ENCODE peak calls at places on chromosomes 5 and 9, in four cellular contexts. E is trophoblast cell, V is neuronal stem cell, L is IMR-90. W is an unnamed sample.

GRCh38 chr5:31824886-31825774 is 186.2 kb downstream of the PDZD2 start:
- DNase-seq in L (peak), V (peak), E (peak), W (peak)

GRCh38 chr9:124941689-124942561 is 1.0 kb upstream of the GOLGA1 start:
- DNase-seq in E (peak), V (no peak), L (peak), W (peak)

GRCh38 chr9:22005700-22006605 is 3.2 kb downstream of the CDKN2B start:
- DNase-seq in E (no peak), L (peak), V (no peak), W (peak)

GRCh38 chr5:5270958-5271605 is 131.0 kb downstream of the ADAMTS16 start:
- DNase-seq in V (peak), E (peak), L (peak), W (peak)

GRCh38 chr5:1120236-1120999 is 8.6 kb upstream of the SLC12A7 start:
- DNase-seq in V (no peak), L (no peak), E (no peak), W (no peak)

GRCh38 chr9:133583111-133583510 is 26.1 kb downstream of the FAM163B start:
- DNase-seq in L (no peak), V (no peak), E (no peak), W (no peak)

GRCh38 chr5:114467729-114468128 is 105.9 kb downstream of the KCNN2 start:
- DNase-seq in L (peak), E (no peak), V (no peak), W (peak)

GRCh38 chr5:10030219-10030831 is 219.4 kb downstream of the ATPSCKMT start:
- DNase-seq in V (peak), L (peak), E (peak), W (peak)

GRCh38 chr9:125829743-125830142 is 82.6 kb downstream of the PBX3 start:
- DNase-seq in V (no peak), E (no peak), L (peak), W (no peak)

GRCh38 chr5:169173372-169173771 is 127.6 kb downstream of the SLIT3 start:
- DNase-seq in E (peak), V (no peak), L (no peak), W (no peak)

GRCh38 chr5:143922718-143923117 is 110.8 kb downstream of the HMHB1 start:
- DNase-seq in V (no peak), L (peak), E (peak), W (peak)

GRCh38 chr9:91677354-91677753 is 253.7 kb upstream of the NFIL3 start:
- DNase-seq in L (no peak), E (no peak), V (no peak), W (no peak)

GRCh38 chr5:61352612-61353156 is 20.6 kb downstream of the ZSWIM6 start:
- DNase-seq in E (no peak), V (no peak), L (no peak), W (no peak)

GRCh38 chr9:22119537-22120167 is 110.5 kb upstream of the CDKN2B start:
- DNase-seq in E (peak), V (peak), L (peak), W (no peak)

GRCh38 chr5:150409638-150410523 is 2.8 kb downstream of the CD74 start:
- DNase-seq in L (peak), E (peak), V (peak), W (peak)

GRCh38 chr9:111983484-111983908 is 86.9 kb downstream of the UGCG start:
- DNase-seq in L (no peak), E (no peak), V (no peak), W (no peak)

GRCh38 chr5:777756-778161 is 6.8 kb downstream of the ZDHHC11B start:
- DNase-seq in V (no peak), E (no peak), L (no peak), W (no peak)

GRCh38 chr5:50711280-50711679 is 44.8 kb downstream of the PARP8 start:
- DNase-seq in E (no peak), L (peak), V (no peak), W (peak)

GRCh38 chr9:121944741-121945191 is 148.3 kb downstream of the TTLL11 start:
- DNase-seq in L (peak), V (no peak), E (peak), W (peak)

GRCh38 chr9:136945333-136946227 is 537 bp downstream of the C8G start:
- DNase-seq in L (no peak), V (no peak), E (peak), W (no peak)

GRCh38 chr5:169805527-169805934 is 168.5 kb downstream of the DOCK2 start:
- DNase-seq in L (peak), V (no peak), E (no peak), W (no peak)

GRCh38 chr5:143279698-143280097 is 123.8 kb downstream of the NR3C1 start:
- DNase-seq in V (no peak), E (peak), L (peak), W (peak)

GRCh38 chr5:108521011-108521700 is 139.3 kb upstream of the FBXL17 start:
- DNase-seq in L (no peak), E (no peak), V (no peak), W (peak)

GRCh38 chr5:41869150-41869738 is 981 bp downstream of the OXCT1 start:
- DNase-seq in E (no peak), L (peak), V (no peak), W (no peak)

GRCh38 chr5:115544371-115545064 is at the start of gene FEM1C:
- DNase-seq in V (peak), E (peak), L (peak), W (peak)

DNA sequence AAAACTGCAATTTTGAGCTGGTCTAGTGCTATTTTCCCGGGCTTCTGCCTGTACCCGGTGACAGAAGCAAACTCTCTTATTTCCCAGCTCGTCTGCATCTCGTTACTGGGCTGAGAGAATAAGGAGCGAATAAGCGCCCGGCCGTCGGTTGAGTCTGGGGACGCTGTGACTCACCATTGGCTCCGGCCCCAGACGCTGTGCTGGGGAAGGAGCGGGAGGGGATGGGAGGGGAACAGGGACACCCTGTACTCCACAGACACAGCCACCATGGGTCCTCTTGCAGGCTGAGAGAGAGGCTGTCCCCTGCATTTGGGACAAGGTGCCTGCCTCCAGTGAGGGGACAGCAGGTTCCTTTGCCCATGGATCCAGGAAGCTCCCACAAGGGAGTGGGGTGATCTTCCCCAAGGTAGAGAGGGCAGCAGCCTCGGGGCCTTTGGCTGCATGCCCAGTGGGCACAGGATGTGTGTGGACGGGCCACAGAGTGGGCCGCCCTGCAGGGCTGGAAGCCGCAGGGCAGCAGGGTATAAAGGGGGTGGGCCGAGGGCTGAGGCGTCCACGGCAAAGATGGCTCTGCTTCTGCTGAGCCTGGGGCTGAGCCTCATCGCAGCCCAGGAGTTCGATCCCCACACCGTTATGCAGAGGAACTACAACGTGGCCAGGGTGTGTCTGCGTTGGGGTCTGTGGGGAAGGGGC is at the start of gene LCN9:
- DNase-seq in E (no peak), L (no peak), V (peak), W (no peak)
- H4K91ac ChIP-seq in E (no peak), L (no peak), V (peak), W (no peak)

GRCh38 chr9:128159784-128160602 is at the start of gene BBLN:
- DNase-seq in E (peak), V (peak), L (peak), W (peak)
- H2AK5ac ChIP-seq in E (peak), V (peak), L (peak), W (no peak)

DNA sequence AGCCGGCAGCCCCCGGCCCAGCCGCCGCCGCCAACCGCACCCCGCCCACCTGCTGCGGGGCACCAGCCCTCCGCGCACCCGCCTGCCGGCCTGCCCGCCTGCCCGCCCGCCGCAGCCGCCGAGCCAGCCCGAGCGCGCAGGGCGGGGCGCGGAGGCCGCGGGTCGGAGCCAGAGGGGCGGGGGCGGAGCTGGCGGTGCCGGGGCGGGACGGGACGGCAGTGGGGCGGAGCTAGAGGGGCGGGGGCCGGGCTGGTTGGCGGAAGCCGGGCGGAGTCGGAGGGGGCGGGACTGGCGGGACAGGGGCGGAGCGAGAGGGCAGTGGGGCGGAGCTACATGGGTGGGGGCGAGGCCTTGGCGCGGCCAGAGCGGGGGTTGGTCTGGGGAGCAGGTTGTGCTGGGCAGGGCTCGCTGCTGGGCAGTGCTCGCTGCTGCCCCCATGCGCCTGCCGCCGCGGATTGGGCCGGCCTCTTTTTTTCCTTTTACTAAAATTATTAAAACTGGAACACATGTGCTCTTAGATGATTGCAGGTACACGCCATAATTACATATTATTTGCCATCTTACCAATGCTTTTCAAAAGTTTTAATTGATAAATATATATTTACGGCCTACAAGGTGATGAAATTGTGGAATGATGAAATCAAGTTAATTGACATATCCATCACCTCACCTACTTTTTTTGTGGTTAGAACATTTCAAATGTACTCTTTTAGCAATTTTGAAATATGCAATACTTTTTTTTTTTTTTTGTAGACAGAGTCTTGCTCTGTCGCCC is at the start of gene SH3GLB2:
- DNase-seq in V (peak), L (peak), E (peak), W (peak)
- H4K91ac ChIP-seq in V (no peak), L (peak), E (peak), W (peak)

DNA sequence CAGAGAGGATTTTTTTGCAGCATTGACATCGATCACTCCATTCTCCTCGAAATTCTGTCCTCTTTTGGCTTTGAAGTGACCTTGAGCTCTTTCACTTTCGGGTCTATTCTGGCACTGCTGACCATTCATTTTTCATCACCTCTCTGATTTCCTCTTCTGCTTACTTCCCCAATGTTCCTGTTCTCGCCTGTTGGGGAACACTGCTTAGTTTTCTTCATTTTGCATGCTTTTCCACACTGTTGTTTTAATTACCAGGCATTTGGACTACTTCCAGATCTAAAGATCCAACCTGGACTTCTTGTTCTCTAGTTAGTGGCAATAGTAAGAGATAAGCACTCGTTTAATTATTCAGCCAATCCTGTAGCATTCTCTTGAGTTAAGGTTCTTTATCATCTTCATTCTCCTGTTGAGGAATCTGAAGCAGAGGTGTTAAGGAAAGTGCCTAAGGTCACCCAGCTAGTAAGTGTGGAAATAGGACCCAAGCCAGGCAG is 53.4 kb downstream of the MAN2A1 start:
- DNase-seq in V (no peak), E (peak), L (no peak), W (peak)
- H2AK5ac ChIP-seq in V (no peak), E (peak), L (peak), W (peak)

DNA sequence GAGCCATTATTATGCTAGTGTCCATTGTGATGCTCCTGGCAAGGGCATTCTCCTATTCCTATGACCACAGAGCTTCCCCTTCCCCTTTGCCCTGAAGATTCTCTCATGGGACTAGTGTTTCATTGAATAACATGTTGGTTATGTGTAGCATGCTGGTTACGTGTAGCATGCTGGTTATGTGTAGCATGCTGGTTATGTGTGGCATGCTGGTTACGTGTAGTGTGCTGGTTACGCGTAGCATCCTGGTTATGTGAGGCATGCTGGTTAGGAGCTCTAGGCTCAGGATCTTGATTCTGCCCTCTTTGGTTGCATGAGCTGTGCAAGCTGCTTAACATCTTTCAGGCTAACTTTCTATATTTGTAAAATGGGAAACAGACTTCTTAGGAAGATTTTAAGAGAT is 46.5 kb upstream of the GPR151 start:
- DNase-seq in V (no peak), L (no peak), E (peak), W (no peak)
- H4K91ac ChIP-seq in V (no peak), L (no peak), E (no peak), W (no peak)

GRCh38 chr9:39588056-39588814 is 232.8 kb downstream of the SPATA31A1 start:
- DNase-seq in E (no peak), L (no peak), V (no peak), W (no peak)
- H2AK5ac ChIP-seq in E (no peak), L (no peak), V (no peak), W (no peak)

GRCh38 chr9:107738789-107739188 is 249.2 kb upstream of the KLF4 start:
- DNase-seq in L (peak), E (no peak), V (no peak), W (no peak)

GRCh38 chr9:107737610-107737986 is 248.0 kb upstream of the KLF4 start:
- DNase-seq in L (no peak), E (no peak), V (no peak), W (no peak)

GRCh38 chr9:107739601-107740082 is 250.1 kb upstream of the KLF4 start:
- DNase-seq in V (no peak), E (no peak), L (peak), W (no peak)

GRCh38 chr9:107740088-107740980 is 250.8 kb upstream of the KLF4 start:
- DNase-seq in V (no peak), E (no peak), L (no peak), W (no peak)

DNA sequence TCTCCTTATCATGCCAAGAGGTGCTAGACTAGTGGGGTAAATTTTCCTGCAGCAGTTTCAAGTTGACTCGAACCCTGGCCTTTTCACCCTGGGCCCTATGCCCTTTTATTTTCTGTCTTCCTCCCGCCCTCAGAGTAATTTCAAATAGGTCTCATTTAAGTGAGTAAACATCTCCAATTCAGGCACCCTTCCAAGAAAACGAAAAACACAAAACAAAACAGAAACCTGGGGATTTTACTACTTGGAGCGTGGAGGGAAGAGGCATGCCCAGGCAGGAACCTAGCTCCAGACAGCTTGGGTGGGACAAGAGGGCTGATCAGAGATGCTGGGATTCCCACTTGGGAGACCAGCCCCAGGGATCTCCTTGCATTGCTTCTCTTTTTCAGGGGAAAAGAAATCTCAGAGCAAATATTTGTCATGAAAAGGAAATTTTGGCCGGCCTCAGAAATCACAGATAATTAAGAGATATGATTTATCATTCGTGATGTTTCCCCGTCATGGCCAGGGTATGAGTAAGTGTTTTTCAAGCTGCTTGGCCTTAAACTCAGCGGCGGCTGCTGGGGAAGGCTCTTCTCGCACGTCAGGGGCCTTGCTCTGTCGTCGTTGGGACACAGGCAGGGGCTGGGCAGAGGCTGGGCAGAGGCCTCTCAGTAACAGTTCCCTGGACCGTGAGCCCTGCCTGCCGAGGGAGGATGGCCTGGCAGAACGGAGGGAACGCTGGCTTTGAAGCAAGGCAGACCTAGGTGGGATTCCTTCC is 248.6 kb upstream of the KLF4 start:
- DNase-seq in L (peak), E (no peak), V (no peak), W (peak)
- H4K91ac ChIP-seq in L (peak), E (peak), V (no peak), W (peak)

GRCh38 chr9:129333613-129333960 is 155.5 kb upstream of the IER5L start:
- DNase-seq in V (no peak), L (no peak), E (peak), W (peak)

GRCh38 chr9:129333961-129334743 is 156.1 kb upstream of the IER5L start:
- DNase-seq in E (peak), L (peak), V (peak), W (peak)

GRCh38 chr9:129331772-129332512 is 153.9 kb upstream of the IER5L start:
- DNase-seq in E (no peak), V (no peak), L (no peak), W (no peak)

GRCh38 chr9:129331366-129331765 is 153.3 kb upstream of the IER5L start:
- DNase-seq in L (no peak), E (peak), V (no peak), W (no peak)

GRCh38 chr9:129332581-129332980 is 154.5 kb upstream of the IER5L start:
- DNase-seq in V (no peak), L (no peak), E (no peak), W (no peak)
- H2AK5ac ChIP-seq in V (peak), L (peak), E (peak), W (peak)

DNA sequence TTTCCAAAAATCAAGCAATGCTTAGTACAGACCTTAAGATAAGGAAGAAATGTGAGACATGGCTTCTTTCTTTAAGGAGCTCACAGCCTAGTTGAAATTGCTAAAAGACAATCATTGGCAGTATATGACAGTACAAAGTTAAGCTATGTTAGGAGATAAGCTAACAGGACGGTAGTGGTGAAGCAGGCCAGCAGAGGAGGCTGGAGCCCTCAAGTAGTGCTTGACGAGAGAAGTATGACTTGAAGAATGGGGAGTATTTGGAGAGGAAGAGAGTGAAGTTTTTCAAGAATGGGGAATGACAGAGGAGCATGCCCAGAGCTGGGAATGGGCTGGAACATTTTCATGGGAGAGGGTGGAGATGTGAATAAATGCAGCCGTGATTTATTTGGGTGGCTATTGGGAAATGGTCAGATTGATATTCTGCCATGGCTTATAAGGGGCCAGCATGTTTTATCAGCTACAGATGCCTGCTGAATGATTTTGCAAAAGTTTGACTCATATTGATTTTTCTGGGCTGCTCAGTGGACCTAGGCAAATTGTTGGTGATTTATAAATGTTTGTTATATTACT is 43.7 kb downstream of the LURAP1L start:
- DNase-seq in L (peak), V (no peak), E (peak), W (peak)
- H4K91ac ChIP-seq in L (peak), V (no peak), E (no peak), W (no peak)